ENCODE peak calls at places on chromosomes 5 and 9, in seven cellular contexts. O is hepatocyte; Y is breast epithelium; I is ovary; Z is NB4; J is NCI-H345; S is activated CD4-positive, alpha-beta T cell treated with anti-CD3 and anti-CD28 coated beads, Interleukin-2, amount 50 U/mL, for 4 hours. Q is an unnamed sample.

GRCh38 chr9:112174223-112174964 is 703 bp downstream of the SUSD1 start:
- DNase-seq in O (peak; percentile 87), Z (peak; percentile 91), Y (no peak), S (peak; percentile 54), I (peak; percentile 39), J (peak; percentile 48), Q (peak; percentile 73)

GRCh38 chr9:20479419-20480155 is 142.7 kb downstream of the MLLT3 start:
- DNase-seq in O (no peak), J (no peak), Z (peak; percentile 21), S (no peak), Y (no peak), I (no peak), Q (no peak)

GRCh38 chr9:127741831-127742434 is 6.8 kb upstream of the TOR2A start:
- DNase-seq in O (peak; percentile 75), I (peak; percentile 82), Y (no peak), Z (no peak), J (no peak), S (no peak), Q (no peak)

GRCh38 chr5:82174128-82174918 is 103.8 kb downstream of the RPS23 start:
- DNase-seq in I (peak; percentile 50), Z (peak; percentile 75), O (peak; percentile 70), Y (no peak), S (peak; percentile 42), J (peak; percentile 13), Q (peak; percentile 79)

GRCh38 chr5:154505567-154505966 is 27.5 kb upstream of the HAND1 start:
- DNase-seq in J (no peak), O (no peak), Z (no peak), S (no peak), Y (no peak), I (no peak), Q (no peak)

GRCh38 chr9:107358867-107359440 is 75.9 kb downstream of the RAD23B start:
- DNase-seq in I (no peak), Y (no peak), J (peak; percentile 39), S (no peak), O (no peak), Z (no peak), Q (no peak)

GRCh38 chr5:25862276-25862675 is 1176.1 kb downstream of the CDH9 start:
- DNase-seq in S (no peak), J (no peak), Y (no peak), I (no peak), O (no peak), Z (peak; percentile 12), Q (peak; percentile 7)

GRCh38 chr9:133979124-133979920 is 12.8 kb downstream of the VAV2 start:
- DNase-seq in I (peak; percentile 48), J (no peak), Z (no peak), S (no peak), Y (no peak), O (peak; percentile 46), Q (no peak)

GRCh38 chr5:16737620-16738364 is 121.0 kb upstream of the RETREG1 start:
- DNase-seq in O (peak; percentile 55), Z (no peak), J (no peak), S (no peak), I (no peak), Y (no peak), Q (no peak)

Q was measured in PC-3.